ENCODE peak calls at places on chromosomes 12 and 14, in six cellular contexts. H, C, N, Y, U and A are unnamed samples.
A peak's percentile ranks its signal among the peaks of the same experiment; 100 is the strongest.

GRCh38 chr12:115004469-115005146 is 320.6 kb upstream of the TBX3 start:
- DNase-seq in H (no peak), C (no peak), N (no peak), Y (no peak), U (no peak), A (no peak)

GRCh38 chr12:66964629-66965028 is 285.8 kb upstream of the GRIP1 start:
- DNase-seq in H (no peak), C (no peak), N (no peak), Y (peak; percentile 30), U (no peak), A (peak; percentile 36)

GRCh38 chr14:99194736-99195135 is 77.3 kb downstream of the BCL11B start:
- DNase-seq in H (no peak), C (no peak), N (no peak), Y (no peak), U (no peak), A (no peak)

GRCh38 chr12:77720258-77720657 is 110.4 kb upstream of the NAV3 start:
- DNase-seq in H (no peak), C (no peak), N (no peak), Y (no peak), U (no peak), A (no peak)

GRCh38 chr12:41882144-41882805 is 262.4 kb downstream of the GXYLT1 start:
- DNase-seq in H (no peak), C (no peak), N (no peak), Y (no peak), U (no peak), A (no peak)

GRCh38 chr14:74008843-74009499 is 10.1 kb downstream of the ENTPD5 start:
- DNase-seq in H (no peak), C (no peak), N (no peak), Y (no peak), U (peak; percentile 25), A (no peak)

GRCh38 chr14:75196468-75196867 is 20.1 kb upstream of the TMED10 start:
- DNase-seq in H (no peak), C (no peak), N (no peak), Y (no peak), U (no peak), A (no peak)

GRCh38 chr12:103882861-103883596 is 42.0 kb upstream of the NT5DC3 start:
- DNase-seq in H (no peak), C (peak; percentile 39), N (no peak), Y (no peak), U (no peak), A (no peak)

GRCh38 chr14:94601961-94602391 is 10.2 kb upstream of the SERPINA3 start:
- DNase-seq in H (peak; percentile 77), C (no peak), N (no peak), Y (no peak), U (peak; percentile 95), A (no peak)

GRCh38 chr12:27272375-27273028 is 28.4 kb downstream of the STK38L start:
- DNase-seq in H (no peak), C (no peak), N (no peak), Y (no peak), U (no peak), A (no peak)

GRCh38 chr14:67358914-67359313 is 690 bp downstream of the ATP6V1D start:
- DNase-seq in H (no peak), C (no peak), N (no peak), Y (no peak), U (peak; percentile 7), A (no peak)

GRCh38 chr12:75665216-75665615 is 153.8 kb upstream of the KRR1 start:
- DNase-seq in H (no peak), C (no peak), N (no peak), Y (no peak), U (no peak), A (no peak)

GRCh38 chr12:104303538-104304151 is at the start of gene EID3:
- DNase-seq in H (peak; percentile 95), C (peak; percentile 89), N (peak; percentile 87), Y (peak; percentile 92), U (peak; percentile 86), A (peak; percentile 82)

GRCh38 chr14:54348923-54349615 is 47.7 kb upstream of the CDKN3 start:
- DNase-seq in H (no peak), C (no peak), N (no peak), Y (no peak), U (peak; percentile 47), A (no peak)

GRCh38 chr12:28446031-28446430 is 255.8 kb downstream of the CCDC91 start:
- DNase-seq in H (no peak), C (no peak), N (no peak), Y (no peak), U (peak; percentile 12), A (no peak)

GRCh38 chr14:79562158-79562557 is 649.1 kb downstream of the DIO2 start:
- DNase-seq in H (no peak), C (no peak), N (no peak), Y (no peak), U (no peak), A (no peak)

GRCh38 chr12:112347521-112347920 is 34.7 kb downstream of the HECTD4 start:
- DNase-seq in H (no peak), C (peak; percentile 44), N (no peak), Y (no peak), U (peak; percentile 81), A (no peak)

GRCh38 chr14:49982522-49982951 is 89.7 kb downstream of the ARF6 start:
- DNase-seq in H (no peak), C (no peak), N (no peak), Y (peak; percentile 24), U (peak; percentile 99), A (peak; percentile 49)

GRCh38 chr12:56867216-56867615 is 67.0 kb downstream of the SDR9C7 start:
- DNase-seq in H (no peak), C (no peak), N (no peak), Y (no peak), U (no peak), A (no peak)

GRCh38 chr14:81200041-81200440 is 20.7 kb downstream of the GTF2A1 start:
- DNase-seq in H (no peak), C (no peak), N (no peak), Y (no peak), U (no peak), A (no peak)

GRCh38 chr12:24839268-24839791 is 109.6 kb downstream of the BCAT1 start:
- DNase-seq in H (no peak), C (peak; percentile 55), N (no peak), Y (no peak), U (peak; percentile 56), A (no peak)

GRCh38 chr12:87074801-87075200 is 818.6 kb upstream of the MGAT4C start:
- DNase-seq in H (no peak), C (no peak), N (no peak), Y (no peak), U (no peak), A (no peak)

GRCh38 chr12:86662464-86662863 is 406.3 kb upstream of the MGAT4C start:
- DNase-seq in H (no peak), C (no peak), N (no peak), Y (no peak), U (no peak), A (no peak)

GRCh38 chr12:47721431-47721973 is 3.8 kb downstream of the ENDOU start:
- DNase-seq in H (no peak), C (no peak), N (no peak), Y (no peak), U (no peak), A (no peak)

GRCh38 chr14:47044841-47045240 is 393.3 kb upstream of the RPL10L start:
- DNase-seq in H (no peak), C (no peak), N (no peak), Y (no peak), U (no peak), A (no peak)

GRCh38 chr14:31090872-31091764 is 64.9 kb upstream of the STRN3 start:
- DNase-seq in H (no peak), C (no peak), N (no peak), Y (no peak), U (peak; percentile 97), A (no peak)

GRCh38 chr12:113857371-113857770 is 108.8 kb downstream of the RBM19 start:
- DNase-seq in H (no peak), C (no peak), N (no peak), Y (no peak), U (no peak), A (no peak)

GRCh38 chr12:8709124-8709830 is 11.5 kb downstream of the RIMKLB start:
- DNase-seq in H (no peak), C (no peak), N (no peak), Y (no peak), U (peak; percentile 36), A (no peak)

GRCh38 chr14:47060050-47060449 is 408.5 kb upstream of the RPL10L start:
- DNase-seq in H (no peak), C (no peak), N (no peak), Y (no peak), U (no peak), A (no peak)

GRCh38 chr14:49506650-49507049 is 79.5 kb downstream of the RPS29 start:
- DNase-seq in H (no peak), C (no peak), N (no peak), Y (no peak), U (no peak), A (no peak)